ENCODE peak calls at places on chromosomes 16 and 17, in nine cellular contexts. N is HepG2; M is NK-92 treated with Interleukin-12 subunit alpha and Interleukin-12 subunit beta, amount 100 ng/mL, for 24 hours; F is NCI-H748 treated with DMSO at 0.1 percent for 48 hours; C is posterior vena cava; D is HFF-Myc; V is neuronal stem cell; R is A549; X is activated CD4-positive, CD25-positive, alpha-beta regulatory T cell treated with anti-CD3 and anti-CD28 coated beads, Interleukin-2, amount 50 U/mL, for 72 hours. A is an unnamed sample.

GRCh38 chr16:89027281-89027680 is 50.3 kb upstream of the CBFA2T3 start:
- DNase-seq in C (no peak), D (no peak), V (no peak), R (no peak), F (no peak), N (no peak), M (no peak), X (no peak), A (no peak)

GRCh38 chr16:66617010-66617434 is 12.5 kb downstream of the CMTM3 start:
- DNase-seq in C (no peak), X (no peak), D (no peak), F (no peak), N (peak), R (no peak), M (no peak), V (no peak), A (no peak)

GRCh38 chr16:58499615-58500328 is at the start of gene NDRG4:
- DNase-seq in V (peak), D (peak), F (peak), R (peak), M (no peak), C (peak), X (peak), N (peak), A (peak)

GRCh38 chr16:398551-399277 is 1.7 kb downstream of the NME4 start:
- DNase-seq in M (no peak), N (no peak), X (no peak), D (no peak), F (no peak), R (no peak), V (no peak), C (no peak), A (no peak)

GRCh38 chr16:50332599-50332998 is 36.2 kb downstream of the BRD7 start:
- DNase-seq in X (no peak), C (no peak), N (no peak), R (no peak), F (no peak), V (no peak), M (no peak), D (no peak), A (no peak)

GRCh38 chr16:71473891-71474290 is 11.8 kb upstream of the ZNF23 start:
- DNase-seq in R (no peak), F (no peak), N (no peak), X (no peak), M (no peak), D (no peak), C (no peak), V (no peak), A (no peak)

GRCh38 chr16:20409398-20410152 is at the start of gene ACSM5:
- DNase-seq in V (no peak), C (peak), R (no peak), M (no peak), X (no peak), N (peak), D (no peak), F (no peak), A (no peak)

GRCh38 chr16:22055881-22056280 is 36.5 kb upstream of the VWA3A start:
- DNase-seq in V (no peak), X (no peak), C (no peak), F (no peak), R (no peak), N (peak), D (no peak), M (no peak), A (no peak)

GRCh38 chr16:1403036-1403435 is 11.5 kb downstream of the UNKL start:
- DNase-seq in C (no peak), X (no peak), N (no peak), F (no peak), V (no peak), M (no peak), D (no peak), R (no peak), A (no peak)

GRCh38 chr17:19377602-19378415 is 489 bp upstream of the MAPK7 start:
- DNase-seq in X (peak), M (peak), F (peak), C (peak), R (peak), D (peak), V (peak), N (peak), A (peak)

GRCh38 chr17:77186141-77186604 is 45.4 kb downstream of the SEC14L1 start:
- DNase-seq in F (no peak), M (no peak), C (no peak), D (no peak), R (no peak), V (no peak), X (no peak), N (no peak), A (no peak)

GRCh38 chr17:71107136-71107535 is 937.8 kb downstream of the KCNJ2 start:
- DNase-seq in D (no peak), X (no peak), R (no peak), N (no peak), M (no peak), F (no peak), V (no peak), C (no peak), A (no peak)

GRCh38 chr16:57141822-57142631 is 43.8 kb downstream of the PSME3IP1 start:
- DNase-seq in V (no peak), R (no peak), D (peak), X (no peak), C (peak), F (no peak), M (no peak), N (no peak), A (no peak)

GRCh38 chr17:7984904-7985303 is 17.5 kb upstream of the GUCY2D start:
- DNase-seq in N (no peak), F (no peak), M (no peak), R (no peak), V (no peak), X (no peak), D (no peak), C (no peak), A (no peak)

GRCh38 chr17:17055286-17056166 is 13.3 kb downstream of the MPRIP start:
- DNase-seq in C (peak), R (peak), D (no peak), V (no peak), X (peak), N (no peak), M (no peak), F (no peak), A (no peak)

GRCh38 chr17:33596904-33597303 is 303.8 kb upstream of the ASIC2 start:
- DNase-seq in R (no peak), C (no peak), N (no peak), V (no peak), D (no peak), X (no peak), M (no peak), F (no peak), A (no peak)

GRCh38 chr17:62965649-62966425 is at the start of gene TANC2:
- DNase-seq in N (peak), X (peak), V (peak), R (peak), M (no peak), F (peak), C (peak), D (peak), A (peak)

GRCh38 chr17:46741122-46741725 is 77.3 kb downstream of the WNT3 start:
- DNase-seq in M (no peak), F (no peak), R (no peak), C (no peak), V (no peak), D (no peak), X (no peak), N (no peak), A (no peak)

GRCh38 chr16:13093676-13094075 is 192.3 kb downstream of the SHISA9 start:
- DNase-seq in N (no peak), M (no peak), F (no peak), D (no peak), V (no peak), R (no peak), X (no peak), C (no peak), A (no peak)

GRCh38 chr16:11949527-11949926 is 7.7 kb upstream of the NPIPB2 start:
- DNase-seq in C (no peak), N (peak), V (peak), R (peak), D (no peak), X (no peak), M (no peak), F (peak), A (peak)

A was measured in D721Med.